ENCODE peak calls at places on chromosomes 5 and 9, in ten cellular contexts. Z is left lung, H is AG04449, U is esophagus squamous epithelium, O is kidney, B is breast epithelium, A is ascending aorta, E is RWPE1, D is uterus, I is fibroblast of pulmonary artery. N is an unnamed sample.
A peak's percentile ranks its signal among the peaks of the same experiment; 100 is the strongest.

GRCh38 chr9:86700601-86701000 is 246.7 kb downstream of the GAS1 start:
- DNase-seq in H (no peak), O (peak; percentile 61), E (no peak), Z (peak; percentile 37), B (peak; percentile 48), A (no peak), I (peak; percentile 67), U (no peak), D (peak; percentile 83), N (peak; percentile 62)

GRCh38 chr5:181234455-181235306 is 9.0 kb downstream of the RACK1 start:
- DNase-seq in E (no peak), A (no peak), H (no peak), Z (no peak), D (no peak), B (no peak), O (no peak), I (no peak), U (no peak), N (no peak)

GRCh38 chr9:133421615-133422542 is at the start of gene ADAMTS13:
- DNase-seq in B (no peak), U (no peak), H (no peak), E (no peak), I (no peak), O (no peak), D (no peak), A (no peak), Z (no peak), N (peak; percentile 13)

GRCh38 chr5:180799194-180799593 is 3.4 kb downstream of the MGAT1 start:
- DNase-seq in B (no peak), I (no peak), Z (no peak), D (no peak), U (no peak), H (no peak), O (no peak), E (no peak), A (no peak), N (peak; percentile 49)

GRCh38 chr5:17314907-17315471 is 97.6 kb downstream of the BASP1 start:
- DNase-seq in A (no peak), D (no peak), B (no peak), U (no peak), O (no peak), Z (no peak), H (no peak), I (peak; percentile 14), E (no peak), N (no peak)

GRCh38 chr9:13351768-13352386 is 72.4 kb upstream of the MPDZ start:
- DNase-seq in A (no peak), H (no peak), B (no peak), Z (no peak), U (no peak), E (peak; percentile 16), O (no peak), I (peak; percentile 85), D (no peak), N (peak; percentile 65)

GRCh38 chr5:132257131-132258101 is at the start of gene PDLIM4:
- DNase-seq in Z (no peak), I (peak; percentile 23), O (peak; percentile 85), B (peak; percentile 69), U (no peak), H (no peak), E (peak; percentile 46), A (no peak), D (peak; percentile 78), N (peak; percentile 28)

GRCh38 chr9:133142657-133143592 is 20.8 kb downstream of the GBGT1 start:
- DNase-seq in H (no peak), E (no peak), I (no peak), A (no peak), U (no peak), Z (no peak), B (no peak), D (no peak), O (no peak), N (no peak)

GRCh38 chr9:90044710-90045151 is 439.9 kb downstream of the GADD45G start:
- DNase-seq in Z (peak; percentile 50), E (peak; percentile 71), I (no peak), O (no peak), H (no peak), B (no peak), U (no peak), D (no peak), A (no peak), N (peak; percentile 79)

GRCh38 chr5:51194626-51195025 is 188.6 kb upstream of the ISL1 start:
- DNase-seq in A (no peak), H (no peak), D (no peak), Z (no peak), I (no peak), U (no peak), E (no peak), B (no peak), O (no peak), N (no peak)

GRCh38 chr5:175516933-175517823 is 38.8 kb downstream of the SFXN1 start:
- DNase-seq in D (no peak), B (no peak), E (no peak), I (no peak), O (no peak), Z (no peak), A (no peak), H (no peak), U (no peak), N (no peak)

GRCh38 chr9:31142456-31142855 is 1242.0 kb upstream of the ACO1 start:
- DNase-seq in A (no peak), D (no peak), I (no peak), O (no peak), E (no peak), Z (no peak), U (no peak), H (no peak), B (no peak), N (no peak)

GRCh38 chr9:31137850-31138160 is 1246.6 kb upstream of the ACO1 start:
- DNase-seq in B (no peak), O (no peak), U (no peak), E (no peak), A (no peak), Z (no peak), D (no peak), H (no peak), I (peak; percentile 18), N (peak; percentile 61)

GRCh38 chr9:31137151-31137849 is 1247.1 kb upstream of the ACO1 start:
- DNase-seq in O (no peak), E (peak; percentile 73), I (peak; percentile 96), B (no peak), H (no peak), A (no peak), D (no peak), U (no peak), Z (no peak), N (peak; percentile 86)

GRCh38 chr9:31136524-31136923 is 1247.9 kb upstream of the ACO1 start:
- DNase-seq in A (no peak), D (no peak), I (no peak), H (no peak), B (no peak), U (no peak), O (no peak), Z (no peak), E (no peak), N (no peak)

GRCh38 chr9:31140316-31140715 is 1244.1 kb upstream of the ACO1 start:
- DNase-seq in A (no peak), Z (no peak), H (no peak), B (no peak), D (no peak), U (no peak), I (peak; percentile 55), E (peak; percentile 35), O (no peak), N (peak; percentile 76)
- TF ChIP-seq CTCF in A (no peak), Z (no peak), H (no peak), B (no peak), D (no peak), U (no peak), I (peak; percentile 50), E (peak; percentile 36), O (no peak), N (peak; percentile 36)

GRCh38 chr5:149434162-149435014 is 55.3 kb upstream of the IL17B start:
- DNase-seq in I (peak; percentile 80), O (no peak), Z (no peak), B (no peak), D (peak; percentile 74), E (peak; percentile 86), H (no peak), U (no peak), A (no peak), N (peak; percentile 70)
- TF ChIP-seq CTCF in I (peak; percentile 91), O (peak; percentile 76), Z (peak; percentile 80), B (peak; percentile 76), D (peak; percentile 77), E (peak; percentile 94), H (peak; percentile 86), U (peak; percentile 77), A (peak; percentile 83), N (peak; percentile 94)

GRCh38 chr5:133367413-133367812 is 244.9 kb downstream of the FSTL4 start:
- DNase-seq in I (no peak), E (no peak), U (no peak), D (no peak), A (no peak), Z (no peak), H (no peak), B (no peak), O (no peak), N (no peak)

GRCh38 chr5:133365738-133366137 is 246.6 kb downstream of the FSTL4 start:
- DNase-seq in Z (no peak), B (no peak), U (no peak), O (no peak), A (no peak), H (no peak), I (no peak), E (no peak), D (no peak), N (no peak)

GRCh38 chr5:133365326-133365725 is 247.0 kb downstream of the FSTL4 start:
- DNase-seq in O (no peak), I (no peak), Z (no peak), B (no peak), D (no peak), E (no peak), H (no peak), U (no peak), A (no peak), N (no peak)

GRCh38 chr5:133366966-133367365 is 245.4 kb downstream of the FSTL4 start:
- DNase-seq in O (no peak), B (no peak), H (no peak), Z (no peak), E (no peak), D (no peak), U (no peak), A (no peak), I (no peak), N (no peak)

DNA sequence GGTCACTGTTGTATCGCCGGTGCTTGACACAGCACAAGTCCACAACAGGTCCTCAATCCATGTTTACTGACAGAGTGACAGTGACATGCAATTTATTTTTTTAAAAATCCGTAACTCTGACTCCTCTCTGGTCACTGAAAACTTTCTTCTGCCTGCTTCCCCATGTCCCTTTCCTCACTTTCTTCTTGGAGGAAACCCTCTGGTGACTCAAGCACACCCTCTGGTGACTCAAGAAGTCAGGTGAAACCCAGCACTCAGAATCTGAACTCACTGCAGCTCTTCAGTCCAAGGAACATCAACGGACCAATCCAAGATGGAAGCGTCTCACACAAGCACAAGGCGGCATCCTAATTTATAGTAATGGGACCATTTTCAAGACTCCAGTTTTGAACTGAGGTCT is 245.9 kb downstream of the FSTL4 start:
- DNase-seq in I (no peak), A (no peak), Z (no peak), H (no peak), D (no peak), O (no peak), B (no peak), E (no peak), U (no peak), N (peak; percentile 57)
- TF ChIP-seq CTCF in I (no peak), A (no peak), Z (no peak), H (no peak), D (no peak), O (no peak), B (no peak), E (no peak), U (no peak), N (peak; percentile 26)

GRCh38 chr5:119070828-119071572 is at the start of gene DMXL1:
- DNase-seq in B (peak; percentile 99), D (peak; percentile 99), A (peak; percentile 99), Z (peak; percentile 100), O (peak; percentile 100), H (peak; percentile 96), U (peak; percentile 96), E (peak; percentile 98), I (peak; percentile 100), N (peak; percentile 99)
- TF ChIP-seq CTCF in B (no peak), D (no peak), A (no peak), Z (peak; percentile 18), O (no peak), H (no peak), U (no peak), E (no peak), I (no peak), N (no peak)

N was measured in epithelial cell of esophagus.